ENCODE peak calls at places on chromosomes 4 and X, in nine cellular contexts. U, L, H, Z, C, G, I, B and M are unnamed samples.

GRCh38 chr4:7646384-7647061 is 211.8 kb upstream of the PSAPL1 start:
- DNase-seq in U (no peak), L (no peak), H (no peak), Z (no peak), C (peak), G (no peak), I (no peak), B (no peak), M (no peak)

GRCh38 chr4:139635966-139636365 is 29.7 kb upstream of the MGST2 start:
- DNase-seq in U (no peak), L (no peak), H (no peak), Z (no peak), C (no peak), G (no peak), I (no peak), B (no peak), M (no peak)

GRCh38 chrX:46953597-46953996 is 41.4 kb downstream of the JADE3 start:
- DNase-seq in U (peak), L (peak), H (no peak), Z (no peak), C (no peak), G (no peak), I (no peak), B (no peak), M (no peak)

GRCh38 chrX:82127228-82128123 is 925.6 kb downstream of the SH3BGRL start:
- DNase-seq in U (no peak), L (no peak), H (no peak), Z (no peak), C (no peak), G (no peak), I (no peak), B (no peak), M (no peak)

GRCh38 chrX:151753313-151754041 is 18.9 kb downstream of the CNGA2 start:
- DNase-seq in U (peak), L (peak), H (peak), Z (no peak), C (no peak), G (no peak), I (peak), B (peak), M (peak)

GRCh38 chr4:80322716-80323115 is 12.8 kb upstream of the CFAP299 start:
- DNase-seq in U (peak), L (peak), H (no peak), Z (no peak), C (no peak), G (no peak), I (no peak), B (peak), M (no peak)

GRCh38 chrX:103413981-103414380 is 37.6 kb downstream of the BEX3 start:
- DNase-seq in U (no peak), L (no peak), H (no peak), Z (no peak), C (no peak), G (no peak), I (no peak), B (no peak), M (peak)

GRCh38 chr4:74433541-74434172 is 11.3 kb upstream of the AREG start:
- DNase-seq in U (no peak), L (no peak), H (no peak), Z (no peak), C (no peak), G (no peak), I (no peak), B (no peak), M (no peak)

GRCh38 chr4:123583043-123583442 is 186.4 kb downstream of the SPRY1 start:
- DNase-seq in U (no peak), L (no peak), H (no peak), Z (no peak), C (no peak), G (no peak), I (no peak), B (no peak), M (no peak)

GRCh38 chr4:158581161-158581560 is 59.5 kb downstream of the RXFP1 start:
- DNase-seq in U (no peak), L (no peak), H (no peak), Z (no peak), C (no peak), G (no peak), I (no peak), B (no peak), M (no peak)

GRCh38 chr4:122602277-122603142 is 18.4 kb downstream of the IL21 start:
- DNase-seq in U (peak), L (peak), H (no peak), Z (no peak), C (no peak), G (no peak), I (peak), B (no peak), M (no peak)

GRCh38 chr4:184826315-184827266 is 823 bp upstream of the ACSL1 start:
- DNase-seq in U (peak), L (no peak), H (peak), Z (peak), C (peak), G (no peak), I (no peak), B (no peak), M (no peak)

GRCh38 chr4:27001398-27002164 is 140.9 kb downstream of the STIM2 start:
- DNase-seq in U (no peak), L (no peak), H (no peak), Z (no peak), C (no peak), G (no peak), I (no peak), B (no peak), M (no peak)

GRCh38 chr4:77593993-77594392 is 11.6 kb upstream of the CXCL13 start:
- DNase-seq in U (no peak), L (no peak), H (no peak), Z (no peak), C (no peak), G (no peak), I (no peak), B (no peak), M (no peak)

GRCh38 chrX:2863646-2864045 is 34.9 kb downstream of the GYG2 start:
- DNase-seq in U (no peak), L (no peak), H (no peak), Z (no peak), C (no peak), G (no peak), I (no peak), B (no peak), M (no peak)

GRCh38 chr4:6694177-6694901 is 661 bp downstream of the S100P start:
- DNase-seq in U (peak), L (no peak), H (no peak), Z (no peak), C (peak), G (no peak), I (no peak), B (no peak), M (no peak)

GRCh38 chr4:99949034-99949998 is 759 bp downstream of the H2AZ1 start:
- DNase-seq in U (peak), L (peak), H (peak), Z (peak), C (peak), G (peak), I (no peak), B (peak), M (peak)

GRCh38 chrX:150813922-150814321 is 84.5 kb downstream of the CD99L2 start:
- DNase-seq in U (no peak), L (no peak), H (no peak), Z (no peak), C (no peak), G (no peak), I (no peak), B (no peak), M (no peak)

GRCh38 chrX:50838820-50839600 is 25.0 kb upstream of the SHROOM4 start:
- DNase-seq in U (no peak), L (peak), H (no peak), Z (no peak), C (no peak), G (no peak), I (no peak), B (no peak), M (no peak)

GRCh38 chr4:140168474-140168873 is 14.5 kb upstream of the MAML3 start:
- DNase-seq in U (no peak), L (no peak), H (no peak), Z (no peak), C (no peak), G (no peak), I (no peak), B (no peak), M (no peak)

GRCh38 chr4:168844261-168845039 is 165.6 kb downstream of the CBR4 start:
- DNase-seq in U (no peak), L (no peak), H (no peak), Z (no peak), C (no peak), G (no peak), I (no peak), B (no peak), M (no peak)

GRCh38 chrX:48617542-48618340 is 20.4 kb downstream of the WDR13 start:
- DNase-seq in U (peak), L (peak), H (no peak), Z (no peak), C (no peak), G (no peak), I (no peak), B (no peak), M (no peak)